ENCODE peak calls at places on chromosome 21, in four cellular contexts. G, P, W and N are unnamed samples.

GRCh38 chr21:46055863-46056281 is 42.0 kb upstream of the COL6A2 start:
- DNase-seq in W (no peak), G (no peak), P (no peak), N (no peak)

GRCh38 chr21:41783476-41784150 is 16.8 kb upstream of the RIPK4 start:
- DNase-seq in G (no peak), W (no peak), P (peak; percentile 38), N (no peak)

GRCh38 chr21:14548751-14549150 is 2.6 kb upstream of the SAMSN1 start:
- DNase-seq in G (no peak), W (no peak), P (no peak), N (no peak)

GRCh38 chr21:45974073-45975016 is 7.2 kb upstream of the COL6A1 start:
- DNase-seq in W (no peak), G (peak; percentile 32), P (no peak), N (peak; percentile 54)

GRCh38 chr21:17925000-17925610 is 105.9 kb upstream of the C21orf91 start:
- DNase-seq in G (no peak), P (peak; percentile 66), W (peak; percentile 33), N (no peak)

GRCh38 chr21:46066843-46067331 is 31.0 kb upstream of the COL6A2 start:
- DNase-seq in G (no peak), W (no peak), P (no peak), N (no peak)

GRCh38 chr21:38646213-38646837 is 148.0 kb upstream of the ERG start:
- DNase-seq in G (no peak), W (no peak), P (no peak), N (no peak)

GRCh38 chr21:42317826-42318746 is 2.9 kb upstream of the TFF3 start:
- DNase-seq in G (no peak), P (no peak), W (no peak), N (no peak)

GRCh38 chr21:39300587-39300986 is 12.8 kb downstream of the BRWD1 start:
- DNase-seq in G (no peak), W (no peak), P (no peak), N (no peak)

GRCh38 chr21:43703068-43703880 is 15.7 kb upstream of the PDXK start:
- DNase-seq in W (no peak), G (no peak), P (peak; percentile 61), N (no peak)

GRCh38 chr21:15631342-15631741 is 98.4 kb upstream of the USP25 start:
- DNase-seq in P (no peak), W (no peak), G (no peak), N (no peak)

GRCh38 chr21:39452965-39453332 is 1.2 kb downstream of the SH3BGR start:
- DNase-seq in P (no peak), G (no peak), W (no peak), N (no peak)

GRCh38 chr21:46083271-46084040 is 14.5 kb upstream of the COL6A2 start:
- DNase-seq in P (no peak), W (no peak), G (no peak), N (no peak)

GRCh38 chr21:42063578-42064521 is 7.3 kb upstream of the UMODL1 start:
- DNase-seq in W (peak; percentile 63), G (no peak), P (no peak), N (peak; percentile 50)

GRCh38 chr21:45972716-45973474 is 8.7 kb upstream of the COL6A1 start:
- DNase-seq in G (no peak), W (no peak), P (no peak), N (peak; percentile 25)

GRCh38 chr21:17693801-17694200 is 81.1 kb upstream of the BTG3 start:
- DNase-seq in G (no peak), W (no peak), P (peak; percentile 7), N (no peak)

GRCh38 chr21:42572906-42573495 is 59.3 kb downstream of the SLC37A1 start:
- DNase-seq in W (no peak), P (no peak), G (no peak), N (no peak)

GRCh38 chr21:46253610-46254124 is 25.1 kb upstream of the LSS start:
- DNase-seq in G (no peak), P (peak; percentile 49), W (peak; percentile 89), N (no peak)

GRCh38 chr21:16678479-16678878 is 834.4 kb upstream of the CXADR start:
- DNase-seq in W (no peak), G (no peak), P (no peak), N (no peak)

DNA sequence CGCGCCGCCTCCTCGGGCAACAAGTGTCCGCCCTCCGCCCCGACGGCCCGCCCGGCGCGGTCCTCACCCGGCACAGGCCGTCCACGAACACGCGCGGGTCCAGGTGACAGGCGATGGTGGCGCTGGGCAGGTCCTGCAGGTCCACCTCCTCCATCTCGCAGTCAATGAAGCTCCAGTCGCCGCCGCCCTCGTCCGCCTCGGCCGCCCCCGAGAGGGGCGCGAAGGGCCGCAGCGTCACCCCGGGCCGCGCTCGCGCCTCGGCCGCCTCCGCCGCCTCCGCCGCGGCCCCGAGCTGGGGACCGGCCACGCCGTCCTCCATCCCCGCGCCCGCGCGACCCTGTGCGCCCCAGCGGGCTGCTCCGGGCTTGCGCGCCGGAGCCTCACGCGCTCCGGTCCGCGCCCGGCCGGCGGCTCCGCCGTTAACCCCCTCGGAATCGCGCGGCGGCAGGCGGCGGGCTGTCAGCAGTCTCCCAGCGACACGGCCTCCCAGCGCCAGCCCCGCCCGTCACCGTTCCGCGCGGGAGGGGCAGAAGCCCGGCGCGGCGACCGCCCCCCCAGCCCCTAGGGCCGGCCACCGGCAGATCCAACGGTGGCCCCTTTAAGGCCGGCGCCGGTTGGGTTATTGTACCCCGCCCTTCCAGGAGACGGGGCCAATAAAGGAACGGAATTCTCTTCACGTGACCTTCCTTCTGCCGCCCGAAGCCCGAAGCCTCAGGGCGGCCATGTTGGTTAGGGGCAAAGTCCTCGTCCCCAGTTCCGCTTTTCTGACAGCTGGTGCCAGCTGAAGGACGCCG is at the start of gene RCAN1:
- DNase-seq in P (peak; percentile 96), G (peak; percentile 87), W (peak; percentile 75), N (peak; percentile 86)
- TF ChIP-seq POLR2A in P (no peak), G (no peak), W (peak; percentile 1), N (no peak)

DNA sequence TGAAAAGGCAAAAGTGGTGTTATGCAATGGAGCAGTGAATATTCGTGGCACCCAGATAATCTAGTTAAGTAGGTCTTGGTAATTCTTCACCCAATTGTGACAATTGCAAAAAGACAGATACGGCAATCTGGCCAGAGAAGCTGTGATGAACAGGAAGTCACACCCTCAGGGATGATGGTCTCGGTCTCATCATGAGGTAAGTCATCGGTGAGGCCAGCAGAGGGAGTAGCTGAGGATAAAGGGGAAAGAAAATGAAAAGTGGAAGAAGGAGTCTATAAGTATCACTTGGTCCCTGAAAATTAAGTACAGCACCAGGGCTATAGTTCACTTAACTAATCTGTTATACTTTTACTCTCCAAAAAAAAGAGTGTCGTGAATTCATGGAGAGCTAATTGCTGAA is 258.8 kb upstream of the NCAM2 start:
- DNase-seq in P (peak; percentile 6), W (no peak), G (no peak), N (no peak)
- TF ChIP-seq TAF1 in P (no peak), W (no peak), G (no peak), N (no peak)

GRCh38 chr21:35926003-35926541 is 134.3 kb downstream of the SETD4 start:
- DNase-seq in G (no peak), P (no peak), W (no peak), N (no peak)

GRCh38 chr21:35922618-35923017 is 137.7 kb downstream of the SETD4 start:
- DNase-seq in G (no peak), W (no peak), P (no peak), N (no peak)

GRCh38 chr21:35925497-35925896 is 134.8 kb downstream of the SETD4 start:
- DNase-seq in W (no peak), P (peak; percentile 28), G (no peak), N (no peak)

GRCh38 chr21:35923971-35924370 is 136.4 kb downstream of the SETD4 start:
- DNase-seq in W (no peak), G (no peak), P (no peak), N (no peak)

GRCh38 chr21:35924714-35925301 is 135.5 kb downstream of the SETD4 start:
- DNase-seq in G (no peak), P (no peak), W (no peak), N (no peak)
- TF ChIP-seq POLR2AphosphoS5 in G (no peak), P (no peak), W (no peak), N (no peak)

GRCh38 chr21:37164742-37165141 is 91.7 kb downstream of the TTC3 start:
- DNase-seq in G (no peak), P (no peak), W (no peak), N (no peak)
- TF ChIP-seq POLR2A in G (no peak), P (no peak), W (no peak), N (no peak)

DNA sequence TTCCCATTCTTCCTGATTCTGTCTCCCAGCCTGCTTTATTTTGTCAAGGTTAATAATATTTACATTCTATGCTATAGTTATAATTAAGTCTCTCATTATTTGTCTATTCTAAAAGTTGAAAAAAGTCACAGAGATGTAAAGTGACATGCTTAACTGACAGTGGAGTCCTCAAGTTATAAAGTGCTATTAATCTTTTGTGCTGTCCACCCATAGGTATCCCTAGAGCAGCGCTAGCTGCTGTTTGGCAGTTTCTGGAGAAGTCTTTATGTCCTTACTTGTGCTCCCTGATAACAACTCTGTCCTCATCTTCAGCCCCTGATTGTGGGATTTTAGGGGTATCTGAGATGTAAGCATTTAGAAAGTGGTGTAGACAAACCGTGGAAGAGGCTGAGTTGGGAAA is 13.1 kb downstream of the BACH1 start:
- DNase-seq in W (no peak), P (no peak), G (no peak), N (no peak)
- TF ChIP-seq TAF1 in W (no peak), P (no peak), G (no peak), N (no peak)

DNA sequence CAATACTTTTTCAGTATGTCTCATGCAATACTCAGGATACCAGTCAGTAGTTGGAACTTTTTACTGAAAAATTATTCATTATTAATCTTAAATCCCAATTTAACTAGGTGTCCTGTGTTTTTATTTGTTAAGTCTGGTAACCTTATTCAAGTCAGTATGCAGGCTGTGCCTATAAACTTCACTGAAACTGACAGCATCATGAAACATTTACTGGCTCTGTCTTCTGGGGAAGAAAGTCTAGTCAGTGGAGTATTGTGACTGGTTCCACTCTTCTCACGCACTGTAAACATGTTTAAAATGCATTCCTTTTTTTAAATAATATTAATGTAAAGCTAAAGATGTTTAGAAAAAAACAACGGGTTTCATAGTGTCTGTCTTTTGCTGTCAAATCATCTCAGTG is 739.8 kb downstream of the LTN1 start:
- DNase-seq in P (no peak), G (no peak), W (no peak), N (no peak)
- TF ChIP-seq POLR2AphosphoS5 in P (no peak), G (no peak), W (no peak), N (no peak)